ENCODE peak calls at places on chromosomes 7 and 10, in four cellular contexts. R is sigmoid colon, M is Peyer's patch, Y is endothelial cell of umbilical vein. K is an unnamed sample.

GRCh38 chr7:93765475-93765874 is 125.1 kb downstream of the TFPI2 start:
- DNase-seq in R (no peak), M (no peak), Y (no peak), K (no peak)

GRCh38 chr7:55770778-55771177 is 91.8 kb downstream of the SEPTIN14 start:
- DNase-seq in R (no peak), M (no peak), Y (no peak), K (no peak)

GRCh38 chr7:152867482-152867833 is 107.9 kb downstream of the ACTR3B start:
- DNase-seq in R (no peak), M (no peak), Y (no peak), K (no peak)

GRCh38 chr7:92159-92767 is 100.1 kb upstream of the FAM20C start:
- DNase-seq in R (no peak), M (no peak), Y (no peak), K (no peak)

GRCh38 chr7:21960922-21961321 is 15.2 kb upstream of the CDCA7L start:
- DNase-seq in R (no peak), M (no peak), Y (peak), K (peak)

GRCh38 chr7:115059312-115059711 is 137.4 kb downstream of the MDFIC start:
- DNase-seq in R (no peak), M (no peak), Y (no peak), K (no peak)

GRCh38 chr7:131071786-131072504 is 255.7 kb upstream of the MKLN1 start:
- DNase-seq in R (no peak), M (no peak), Y (peak), K (no peak)

GRCh38 chr10:88439932-88440331 is 143.2 kb downstream of the RNLS start:
- DNase-seq in R (no peak), M (no peak), Y (no peak), K (no peak)

GRCh38 chr7:12212051-12212485 is 974 bp downstream of the TMEM106B start:
- DNase-seq in R (no peak), M (no peak), Y (no peak), K (no peak)

GRCh38 chr7:149255174-149255573 is 6.8 kb upstream of the ZNF783 start:
- DNase-seq in R (no peak), M (no peak), Y (no peak), K (no peak)

GRCh38 chr7:104328970-104329825 is 795 bp downstream of the LHFPL3 start:
- DNase-seq in R (no peak), M (no peak), Y (no peak), K (no peak)

GRCh38 chr7:120053390-120053961 is 219.5 kb upstream of the KCND2 start:
- DNase-seq in R (no peak), M (no peak), Y (no peak), K (no peak)

GRCh38 chr10:24503627-24504320 is 219.9 kb downstream of the ARHGAP21 start:
- DNase-seq in R (no peak), M (peak), Y (peak), K (peak)

GRCh38 chr7:140209866-140210609 is 33.3 kb upstream of the KDM7A start:
- DNase-seq in R (peak), M (peak), Y (no peak), K (no peak)

GRCh38 chr7:2175514-2175913 is 57.2 kb downstream of the MAD1L1 start:
- DNase-seq in R (no peak), M (no peak), Y (peak), K (peak)

GRCh38 chr7:153832160-153832559 is 220.0 kb upstream of the DPP6 start:
- DNase-seq in R (no peak), M (no peak), Y (no peak), K (no peak)

GRCh38 chr7:155458317-155459132 is 596 bp downstream of the EN2 start:
- DNase-seq in R (no peak), M (no peak), Y (no peak), K (no peak)

GRCh38 chr7:25851332-25852248 is 300.4 kb upstream of the NFE2L3 start:
- DNase-seq in R (peak), M (peak), Y (peak), K (peak)

GRCh38 chr10:15719899-15720634 is at the start of gene ITGA8:
- DNase-seq in R (no peak), M (no peak), Y (peak), K (no peak)

GRCh38 chr10:99529483-99530107 is 3.1 kb upstream of the NKX2-3 start:
- DNase-seq in R (peak), M (no peak), Y (no peak), K (no peak)

GRCh38 chr10:74175510-74176379 is 24.7 kb downstream of the ADK start:
- DNase-seq in R (no peak), M (no peak), Y (no peak), K (no peak)

GRCh38 chr7:114341648-114342047 is 73.0 kb upstream of the FOXP2 start:
- DNase-seq in R (no peak), M (no peak), Y (no peak), K (no peak)

GRCh38 chr7:4239991-4240812 is 441.9 kb upstream of the FOXK1 start:
- DNase-seq in R (peak), M (no peak), Y (no peak), K (no peak)

GRCh38 chr7:151426486-151426905 is 13.4 kb downstream of the CRYGN start:
- DNase-seq in R (peak), M (peak), Y (peak), K (peak)

GRCh38 chr10:21525367-21526183 is at the start of gene SKIDA1:
- DNase-seq in R (peak), M (peak), Y (peak), K (no peak)
- TF ChIP-seq POLR2A in R (no peak), M (no peak), Y (peak), K (peak)

GRCh38 chr10:69318087-69318996 is 40.0 kb downstream of the HK1 start:
- DNase-seq in R (peak), M (peak), Y (peak), K (peak)
- TF ChIP-seq POLR2A in R (peak), M (peak), Y (peak), K (peak)

GRCh38 chr7:30770936-30771858 is at the start of gene MINDY4:
- DNase-seq in R (peak), M (peak), Y (peak), K (peak)
- TF ChIP-seq POLR2A in R (no peak), M (peak), Y (no peak), K (peak)

GRCh38 chr10:7662522-7662921 is 4.2 kb downstream of the ITIH5 start:
- DNase-seq in R (no peak), M (no peak), Y (no peak), K (no peak)
- TF ChIP-seq POLR2A in R (no peak), M (no peak), Y (no peak), K (no peak)

GRCh38 chr7:102424787-102425218 is 8.6 kb upstream of the ORAI2 start:
- DNase-seq in R (no peak), M (peak), Y (no peak), K (no peak)
- TF ChIP-seq POLR2A in R (no peak), M (no peak), Y (no peak), K (no peak)

K was measured in H54.